ENCODE peak calls at places on chromosomes 16 and 17, in seven cellular contexts. M is MM.1S, E is GM23338, W is fibroblast of lung, U is PC-3, V is H9, X is IMR-90. S is an unnamed sample.
A peak's percentile ranks its signal among the peaks of the same experiment; 100 is the strongest.

GRCh38 chr16:30660424-30661251 is 2.4 kb downstream of the FBRS start:
- DNase-seq in M (peak; percentile 85), E (no peak), W (no peak), U (no peak), V (no peak), X (peak; percentile 58), S (peak; percentile 62)

GRCh38 chr17:81621494-81622230 is 15.2 kb downstream of the NPLOC4 start:
- DNase-seq in M (no peak), E (no peak), W (peak; percentile 33), U (no peak), V (no peak), X (no peak), S (no peak)

GRCh38 chr16:57504001-57504400 is 17.7 kb upstream of the DOK4 start:
- DNase-seq in M (no peak), E (no peak), W (no peak), U (no peak), V (no peak), X (no peak), S (no peak)

GRCh38 chr17:9900744-9901143 is 4.3 kb downstream of the RCVRN start:
- DNase-seq in M (no peak), E (no peak), W (no peak), U (peak; percentile 47), V (no peak), X (peak; percentile 56), S (no peak)

GRCh38 chr16:83781-84615 is 6.0 kb downstream of the MPG start:
- DNase-seq in M (no peak), E (no peak), W (peak; percentile 33), U (no peak), V (no peak), X (peak; percentile 28), S (peak; percentile 13)

GRCh38 chr16:59478806-59479205 is 744.7 kb upstream of the GOT2 start:
- DNase-seq in M (no peak), E (no peak), W (no peak), U (peak; percentile 52), V (no peak), X (peak; percentile 12), S (no peak)

GRCh38 chr16:10514369-10515055 is 65.9 kb downstream of the EMP2 start:
- DNase-seq in M (peak; percentile 75), E (peak; percentile 79), W (peak; percentile 85), U (peak; percentile 69), V (no peak), X (peak; percentile 70), S (peak; percentile 64)

GRCh38 chr17:27544350-27545131 is 86.4 kb upstream of the LGALS9 start:
- DNase-seq in M (peak; percentile 84), E (no peak), W (peak; percentile 59), U (no peak), V (no peak), X (peak; percentile 63), S (peak; percentile 51)

GRCh38 chr16:24610421-24610765 is 71.0 kb downstream of the RBBP6 start:
- DNase-seq in M (no peak), E (peak; percentile 73), W (peak; percentile 28), U (peak; percentile 23), V (peak; percentile 55), X (peak; percentile 1), S (no peak)

GRCh38 chr17:65027305-65027704 is 29.2 kb downstream of the GNA13 start:
- DNase-seq in M (no peak), E (peak; percentile 75), W (peak; percentile 69), U (peak; percentile 96), V (peak; percentile 63), X (peak; percentile 83), S (no peak)

GRCh38 chr16:11677959-11678881 is 10.0 kb downstream of the SNN start:
- DNase-seq in M (peak; percentile 68), E (no peak), W (no peak), U (no peak), V (no peak), X (no peak), S (no peak)

GRCh38 chr17:39152134-39152884 is 872 bp upstream of the PLXDC1 start:
- DNase-seq in M (no peak), E (no peak), W (no peak), U (no peak), V (no peak), X (no peak), S (no peak)

GRCh38 chr17:73998246-73999220 is 204.9 kb upstream of the RPL38 start:
- DNase-seq in M (peak; percentile 45), E (peak; percentile 85), W (no peak), U (peak; percentile 74), V (peak; percentile 89), X (no peak), S (peak; percentile 65)

GRCh38 chr16:53672461-53672860 is 31.2 kb downstream of the RPGRIP1L start:
- DNase-seq in M (no peak), E (no peak), W (no peak), U (no peak), V (no peak), X (no peak), S (no peak)

GRCh38 chr16:55521792-55522191 is 12.9 kb downstream of the LPCAT2 start:
- DNase-seq in M (no peak), E (no peak), W (no peak), U (no peak), V (no peak), X (no peak), S (no peak)

GRCh38 chr17:72465191-72466024 is 344.6 kb downstream of the SOX9 start:
- DNase-seq in M (no peak), E (no peak), W (peak; percentile 88), U (peak; percentile 99), V (peak; percentile 44), X (peak; percentile 97), S (no peak)

GRCh38 chr16:85005278-85006069 is 5.9 kb downstream of the ZDHHC7 start:
- DNase-seq in M (no peak), E (no peak), W (no peak), U (no peak), V (no peak), X (peak; percentile 39), S (no peak)
- H2AFZ ChIP-seq in M (no peak overlapping the region), E (no peak overlapping the region), W (no peak overlapping the region), U (no peak overlapping the region), V (no peak overlapping the region), X (no peak overlapping the region), S (no peak overlapping the region)

DNA sequence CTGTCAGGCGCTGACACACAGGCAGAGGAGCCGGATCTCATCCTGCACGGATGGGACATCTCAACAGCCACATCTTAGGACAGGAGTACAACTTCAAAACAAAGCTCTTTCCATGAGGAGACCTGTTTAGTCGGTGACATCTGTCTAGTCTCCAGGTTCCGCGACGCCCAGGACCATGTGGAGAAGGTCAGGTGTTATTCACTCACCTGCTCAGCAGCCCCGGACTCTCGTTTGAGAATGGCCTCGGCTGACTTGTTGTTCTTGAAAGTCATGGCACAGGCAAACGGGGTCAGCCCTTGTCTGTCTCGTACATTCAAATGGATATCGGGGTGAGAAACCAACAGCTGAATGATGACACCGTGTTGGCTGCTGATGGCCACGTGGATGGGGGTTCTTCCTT is 35.7 kb downstream of the CYB5D2 start:
- DNase-seq in M (no peak), E (no peak), W (no peak), U (no peak), V (no peak), X (no peak), S (no peak)
- TF ChIP-seq CTCF in M (no peak), E (no peak), W (no peak), U (no peak), V (no peak), X (no peak), S (no peak)

DNA sequence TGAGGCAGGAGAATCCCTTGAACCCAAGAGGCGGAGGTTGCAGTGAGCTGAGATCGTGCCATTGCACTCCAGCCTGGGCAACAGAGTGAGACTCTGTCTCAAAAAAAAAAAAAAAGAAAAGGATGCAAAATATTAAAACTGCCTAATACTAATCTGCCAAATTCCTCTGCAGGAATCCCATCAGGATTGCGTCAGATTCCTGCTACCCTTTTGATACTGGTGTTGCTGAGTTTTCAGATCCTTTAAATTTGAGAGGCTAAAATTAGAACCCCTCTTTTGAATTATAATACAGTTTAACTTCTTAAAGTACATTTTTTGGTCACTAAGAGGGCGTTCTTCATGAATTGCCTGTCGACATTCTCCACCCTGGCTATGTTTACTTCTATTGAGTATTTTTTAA is 51.4 kb downstream of the RAB11FIP4 start:
- DNase-seq in M (no peak), E (no peak), W (peak; percentile 26), U (no peak), V (no peak), X (no peak), S (no peak)
- H4K20me1 ChIP-seq in M (no peaks in the 10 kb centered on the region), E (no peaks in the 10 kb centered on the region), W (no peaks in the 10 kb centered on the region), U (no peaks in the 10 kb centered on the region), V (no peaks in the 10 kb centered on the region), X (no peaks in the 10 kb centered on the region), S (no peaks in the 10 kb centered on the region)

DNA sequence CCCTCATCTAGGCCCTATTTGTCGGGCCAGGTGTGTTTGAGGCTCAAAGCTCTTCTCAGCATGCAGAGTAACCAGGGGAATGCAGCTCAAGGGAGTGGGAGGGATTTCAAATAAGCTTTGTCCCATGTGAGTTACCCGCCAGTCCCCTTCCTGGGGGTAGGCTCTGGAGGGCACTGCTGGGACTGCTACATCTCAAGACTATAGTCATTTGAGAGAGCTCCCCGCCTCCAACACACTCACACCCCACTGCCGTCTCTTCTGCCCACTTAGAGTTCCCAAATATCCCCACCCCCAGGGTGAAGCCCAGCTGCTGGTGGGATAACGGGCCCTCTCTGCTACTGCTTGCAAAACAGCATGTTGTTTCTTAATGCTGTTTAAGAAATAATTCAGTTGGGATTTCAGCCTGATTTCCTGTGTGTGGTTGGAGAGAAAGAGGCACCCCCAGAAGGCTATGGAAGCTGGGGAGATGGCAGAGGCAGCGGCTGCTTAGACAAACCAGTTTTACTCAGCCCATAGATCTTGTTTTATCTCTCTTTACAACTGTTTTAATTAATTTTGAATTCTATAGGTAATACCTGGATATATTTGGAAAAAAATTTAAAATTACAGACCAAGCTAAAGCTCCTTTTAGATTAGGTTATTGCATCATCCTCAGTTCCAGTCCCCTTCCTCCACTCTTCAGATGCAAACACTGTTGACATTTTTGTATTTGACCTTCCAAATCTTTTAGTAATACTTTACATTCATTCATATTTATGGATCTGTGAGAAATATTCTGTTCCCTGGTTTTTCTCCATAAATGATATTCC is 4.1 kb upstream of the MPO start:
- DNase-seq in M (no peak), E (peak; percentile 75), W (no peak), U (no peak), V (peak; percentile 83), X (no peak), S (no peak)
- H2AFZ ChIP-seq in M (no peak overlapping the region), E (peak overlapping the region; percentile 67), W (no peak overlapping the region), U (no peak overlapping the region), V (peak overlapping the region; percentile 61), X (peak overlapping the region; percentile 26), S (no peak overlapping the region)

DNA sequence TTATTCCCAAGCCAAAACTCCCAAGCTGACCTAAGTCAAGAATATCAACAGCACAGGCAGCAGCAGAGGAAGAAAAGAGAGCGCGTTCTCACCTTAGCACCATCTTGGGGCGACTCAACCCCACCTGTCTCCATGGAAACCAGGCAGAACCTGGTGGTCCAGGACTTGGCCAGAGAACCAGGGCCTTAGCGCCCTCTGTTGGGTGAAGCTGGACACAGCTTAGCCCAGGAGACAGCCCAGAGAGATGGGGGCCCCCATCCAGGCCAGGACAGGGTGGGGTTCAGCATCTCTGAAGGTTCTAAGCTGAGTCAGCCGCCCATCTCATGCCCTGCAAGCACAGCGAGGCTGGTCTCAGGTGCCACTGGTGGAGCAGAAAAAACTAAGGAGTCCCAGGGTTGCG is 60.1 kb upstream of the TMEM132E start:
- DNase-seq in M (peak; percentile 45), E (peak; percentile 95), W (no peak), U (no peak), V (peak; percentile 85), X (no peak), S (peak; percentile 43)
- TF ChIP-seq CTCF in M (peak; percentile 83), E (peak; percentile 82), W (peak; percentile 21), U (peak; percentile 40), V (peak; percentile 90), X (peak; percentile 10), S (peak; percentile 83)

GRCh38 chr17:28940142-28940541 is 11.2 kb downstream of the PHF12 start:
- DNase-seq in M (no peak), E (no peak), W (no peak), U (no peak), V (no peak), X (no peak), S (no peak)
- H4K20me1 ChIP-seq in M (peaks cover 13% of the 10 kb centered on the region), E (peaks cover 72% of the 10 kb centered on the region), W (no peaks in the 10 kb centered on the region), U (peaks cover 8% of the 10 kb centered on the region), V (no peaks in the 10 kb centered on the region), X (peaks cover 96% of the 10 kb centered on the region), S (peaks cover 15% of the 10 kb centered on the region)

S was measured in OCI-LY7.